ENCODE peak calls at places on chromosomes 2 and 18, in six cellular contexts. K is ovary, V is mesendoderm, Q is right cardiac atrium, H is thoracic aorta, F is upper lobe of right lung. B is an unnamed sample.

GRCh38 chr2:96552284-96553175 is 16.0 kb downstream of the ARID5A start:
- DNase-seq in H (no peak), K (no peak), F (no peak), V (no peak), Q (no peak), B (no peak)

GRCh38 chr2:235496239-235496621 is 2.4 kb downstream of the AGAP1 start:
- DNase-seq in F (no peak), V (peak; percentile 65), K (no peak), Q (no peak), H (no peak), B (no peak)

GRCh38 chr2:108719149-108720044 is at the start of gene RANBP2:
- DNase-seq in Q (peak; percentile 98), K (peak; percentile 94), V (peak; percentile 99), H (peak; percentile 71), F (peak; percentile 98), B (peak; percentile 96)

GRCh38 chr2:49516427-49516826 is 362.1 kb upstream of the FSHR start:
- DNase-seq in Q (no peak), F (no peak), K (no peak), H (no peak), V (no peak), B (no peak)

GRCh38 chr18:8744656-8745055 is 39.3 kb downstream of the MTCL1 start:
- DNase-seq in Q (no peak), V (no peak), H (no peak), F (no peak), K (no peak), B (no peak)

GRCh38 chr2:53233759-53234547 is 533.7 kb upstream of the CHAC2 start:
- DNase-seq in H (no peak), Q (no peak), V (no peak), F (no peak), K (no peak), B (no peak)

GRCh38 chr2:168699834-168700417 is 102.5 kb upstream of the NOSTRIN start:
- DNase-seq in V (no peak), K (peak; percentile 94), Q (peak; percentile 94), F (no peak), H (no peak), B (peak; percentile 70)

GRCh38 chr2:608297-608696 is 68.9 kb downstream of the TMEM18 start:
- DNase-seq in F (no peak), H (no peak), V (no peak), Q (no peak), K (no peak), B (no peak)

GRCh38 chr18:30712383-30712782 is 330.2 kb downstream of the DSC3 start:
- DNase-seq in F (no peak), Q (no peak), H (no peak), V (no peak), K (no peak), B (no peak)

GRCh38 chr18:58216071-58216471 is 172.0 kb downstream of the NEDD4L start:
- DNase-seq in Q (no peak), K (no peak), V (peak; percentile 94), F (no peak), H (no peak), B (peak; percentile 64)

GRCh38 chr2:12719400-12720104 is 2.8 kb downstream of the TRIB2 start:
- DNase-seq in F (no peak), H (no peak), Q (no peak), K (peak; percentile 15), V (peak; percentile 2), B (no peak)

GRCh38 chr2:138622606-138623005 is 121.0 kb downstream of the SPOPL start:
- DNase-seq in V (no peak), F (no peak), H (no peak), K (no peak), Q (no peak), B (no peak)

GRCh38 chr2:138615257-138615656 is 113.7 kb downstream of the SPOPL start:
- DNase-seq in Q (no peak), K (no peak), H (no peak), F (no peak), V (no peak), B (no peak)

DNA sequence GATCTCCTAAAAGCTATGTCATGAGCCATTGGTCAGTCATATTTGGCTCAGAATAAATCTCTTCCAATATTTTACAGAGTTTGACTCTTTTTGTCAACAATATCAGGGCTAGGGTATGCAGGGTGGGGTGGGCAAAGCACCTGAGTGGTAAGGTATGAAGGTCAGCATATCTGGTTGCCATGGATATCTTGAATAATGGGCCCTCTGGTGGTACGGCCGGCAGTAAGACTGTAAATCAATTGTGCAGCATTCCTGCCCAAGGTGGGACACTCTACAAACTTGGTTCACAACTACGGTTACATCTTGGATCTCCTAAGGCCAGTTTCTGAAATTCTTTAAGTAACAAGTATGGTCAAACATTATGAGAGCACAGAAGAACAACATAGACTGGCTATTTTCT is 119.6 kb downstream of the SPOPL start:
- DNase-seq in V (peak; percentile 12), K (no peak), F (no peak), Q (no peak), H (no peak), B (no peak)
- H3K27ac ChIP-seq in V (no peak overlapping the region), K (no peak overlapping the region), F (no peak overlapping the region), Q (no peak overlapping the region), H (no peak overlapping the region), B (no peak overlapping the region)

GRCh38 chr2:97698530-97698929 is 14.8 kb upstream of the ZAP70 start:
- DNase-seq in V (no peak), H (no peak), F (no peak), Q (no peak), K (no peak), B (no peak)
- H3K27ac ChIP-seq in V (no peak overlapping the region), H (no peak overlapping the region), F (no peak overlapping the region), Q (no peak overlapping the region), K (no peak overlapping the region), B (no peak overlapping the region)

GRCh38 chr2:231356474-231356849 is 39.0 kb upstream of the B3GNT7 start:
- DNase-seq in V (no peak), K (no peak), Q (no peak), F (no peak), H (no peak), B (no peak)
- H3K27ac ChIP-seq in V (no peak overlapping the region), K (no peak overlapping the region), Q (no peak overlapping the region), F (no peak overlapping the region), H (peak overlapping the region; percentile 64), B (no peak overlapping the region)

GRCh38 chr2:54569745-54570296 is 113.7 kb downstream of the SPTBN1 start:
- DNase-seq in Q (no peak), V (no peak), F (no peak), K (no peak), H (no peak), B (peak; percentile 62)

GRCh38 chr2:54570321-54570881 is 114.3 kb downstream of the SPTBN1 start:
- DNase-seq in V (no peak), K (no peak), Q (no peak), F (no peak), H (no peak), B (no peak)

GRCh38 chr2:54570925-54571694 is 115.0 kb downstream of the SPTBN1 start:
- DNase-seq in Q (peak; percentile 61), V (no peak), H (no peak), K (peak; percentile 42), F (peak; percentile 72), B (peak; percentile 58)

GRCh38 chr2:54566896-54567295 is 110.8 kb downstream of the SPTBN1 start:
- DNase-seq in V (no peak), K (no peak), H (no peak), F (no peak), Q (no peak), B (no peak)

GRCh38 chr2:54568876-54569298 is 112.8 kb downstream of the SPTBN1 start:
- DNase-seq in H (no peak), Q (no peak), F (no peak), K (no peak), V (no peak), B (no peak)
- H3K27ac ChIP-seq in H (no peak overlapping the region), Q (peak overlapping the region; percentile 48), F (peak overlapping the region; percentile 43), K (no peak overlapping the region), V (no peak overlapping the region), B (peak overlapping the region; percentile 22)

GRCh38 chr18:28041366-28041765 is 135.6 kb downstream of the CDH2 start:
- DNase-seq in H (no peak), F (no peak), V (peak; percentile 64), Q (no peak), K (no peak), B (peak; percentile 2)
- H3K27ac ChIP-seq in H (no peak overlapping the region), F (no peak overlapping the region), V (no peak overlapping the region), Q (no peak overlapping the region), K (no peak overlapping the region), B (no peak overlapping the region)

GRCh38 chr2:37667704-37668103 is 3.7 kb downstream of the CDC42EP3 start:
- DNase-seq in F (no peak), K (no peak), Q (no peak), H (no peak), V (no peak), B (no peak)
- H3K27ac ChIP-seq in F (no peak overlapping the region), K (no peak overlapping the region), Q (no peak overlapping the region), H (no peak overlapping the region), V (no peak overlapping the region), B (no peak overlapping the region)

DNA sequence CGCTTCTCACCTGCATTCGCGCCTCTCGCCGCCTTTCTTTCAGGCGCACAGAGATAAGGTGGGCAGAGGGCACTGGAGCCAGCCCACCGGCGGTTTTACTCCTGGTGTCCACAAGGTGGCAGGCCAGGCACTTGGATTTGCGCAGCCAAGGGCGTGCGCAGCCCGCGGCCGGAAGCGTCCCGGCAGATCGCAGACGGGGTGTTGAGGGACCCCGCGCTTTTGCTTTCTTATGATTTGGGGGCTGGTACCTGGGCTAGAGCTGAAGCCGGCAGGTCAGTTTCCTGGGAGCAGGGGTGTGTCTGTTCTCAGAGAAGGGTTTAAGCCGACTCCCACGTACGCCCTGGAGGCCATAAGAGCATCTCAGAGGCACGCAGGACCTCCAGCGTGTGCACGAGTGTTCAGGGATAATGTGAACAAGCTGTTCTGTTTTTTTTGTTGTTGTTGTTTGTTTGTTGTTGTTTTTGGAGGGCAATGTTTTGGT is 305.6 kb upstream of the CXCR4 start:
- DNase-seq in H (no peak), K (peak; percentile 32), Q (peak; percentile 85), V (peak; percentile 85), F (peak; percentile 83), B (peak; percentile 68)
- H3K27ac ChIP-seq in H (no peak overlapping the region), K (no peak overlapping the region), Q (no peak overlapping the region), V (no peak overlapping the region), F (no peak overlapping the region), B (no peak overlapping the region)

GRCh38 chr18:41681138-41681881 is 273.7 kb upstream of the PIK3C3 start:
- DNase-seq in H (no peak), F (no peak), Q (no peak), V (no peak), K (no peak), B (no peak)
- H3K27ac ChIP-seq in H (no peak overlapping the region), F (no peak overlapping the region), Q (no peak overlapping the region), V (no peak overlapping the region), K (no peak overlapping the region), B (no peak overlapping the region)